ENCODE peak calls at places on chromosome 13, in five cellular contexts. One of them, this sample, is unnamed.
A peak's percentile ranks its signal among the peaks of the same experiment; 100 is the strongest.

GRCh38 chr13:110561335-110562033 is at the start of gene RAB20:
- DNase-seq in tibial nerve: peak; percentile 78
- DNase-seq in GM13976: peak; percentile 91
- DNase-seq in thoracic aorta: peak; percentile 54
- DNase-seq in endodermal cell: peak; percentile 94
- DNase-seq in this sample: peak; percentile 90

GRCh38 chr13:99959538-99960230 is 11.9 kb downstream of the ZIC5 start:
- DNase-seq in tibial nerve: no peak
- DNase-seq in GM13976: peak; percentile 40
- DNase-seq in endodermal cell: peak; percentile 81
- DNase-seq in thoracic aorta: no peak
- DNase-seq in this sample: no peak

GRCh38 chr13:41384749-41385503 is 72.4 kb upstream of the RGCC start:
- DNase-seq in thoracic aorta: no peak
- DNase-seq in GM13976: no peak
- DNase-seq in endodermal cell: peak; percentile 53
- DNase-seq in tibial nerve: no peak
- DNase-seq in this sample: no peak

GRCh38 chr13:98957731-98958442 is 20.0 kb downstream of the DOCK9 start:
- DNase-seq in thoracic aorta: no peak
- DNase-seq in tibial nerve: no peak
- DNase-seq in endodermal cell: no peak
- DNase-seq in GM13976: no peak
- DNase-seq in this sample: no peak

GRCh38 chr13:75554981-75555380 is 5.4 kb downstream of the UCHL3 start:
- DNase-seq in GM13976: no peak
- DNase-seq in thoracic aorta: no peak
- DNase-seq in tibial nerve: no peak
- DNase-seq in endodermal cell: no peak
- DNase-seq in this sample: no peak

GRCh38 chr13:112171570-112171965 is 104.6 kb downstream of the SOX1 start:
- DNase-seq in thoracic aorta: no peak
- DNase-seq in GM13976: no peak
- DNase-seq in endodermal cell: peak; percentile 19
- DNase-seq in tibial nerve: no peak
- DNase-seq in this sample: no peak

GRCh38 chr13:66509176-66509575 is 721.0 kb downstream of the PCDH9 start:
- DNase-seq in GM13976: no peak
- DNase-seq in thoracic aorta: no peak
- DNase-seq in endodermal cell: no peak
- DNase-seq in tibial nerve: no peak
- DNase-seq in this sample: no peak

GRCh38 chr13:20583803-20584293 is 16.9 kb downstream of the IFT88 start:
- DNase-seq in GM13976: no peak
- DNase-seq in endodermal cell: no peak
- DNase-seq in thoracic aorta: no peak
- DNase-seq in tibial nerve: no peak
- DNase-seq in this sample: no peak

GRCh38 chr13:79581870-79582315 is 100.9 kb downstream of the NDFIP2 start:
- DNase-seq in GM13976: no peak
- DNase-seq in endodermal cell: peak; percentile 81
- DNase-seq in tibial nerve: no peak
- DNase-seq in thoracic aorta: no peak
- DNase-seq in this sample: no peak

GRCh38 chr13:97242755-97243497 is 20.8 kb downstream of the MBNL2 start:
- DNase-seq in thoracic aorta: no peak
- DNase-seq in tibial nerve: no peak
- DNase-seq in GM13976: no peak
- DNase-seq in endodermal cell: no peak
- DNase-seq in this sample: no peak

GRCh38 chr13:70568571-70568970 is 460.3 kb upstream of the KLHL1 start:
- DNase-seq in thoracic aorta: no peak
- DNase-seq in tibial nerve: no peak
- DNase-seq in GM13976: peak; percentile 54
- DNase-seq in endodermal cell: no peak
- DNase-seq in this sample: peak; percentile 30